ENCODE peak calls at places on chromosomes 1 and 21, in nine cellular contexts. S is substantia nigra, N is tibial artery, Z is putamen, M is NCI-H1092, Q is RPMI8226, W is astrocyte of the spinal cord, B is SHP77, J is iPS DF 6.9. T is an unnamed sample.
A peak's percentile ranks its signal among the peaks of the same experiment; 100 is the strongest.

GRCh38 chr1:221912230-221912629 is 170.3 kb upstream of the DUSP10 start:
- DNase-seq in Q (no peak), W (no peak), S (no peak), N (no peak), J (no peak), B (no peak), M (no peak), Z (no peak), T (no peak)

GRCh38 chr21:32270748-32271147 is 8.1 kb downstream of the MIS18A start:
- DNase-seq in B (no peak), J (no peak), S (no peak), Z (no peak), W (no peak), N (no peak), M (no peak), Q (no peak), T (no peak)

GRCh38 chr1:41404308-41404755 is 43.1 kb downstream of the FOXO6 start:
- DNase-seq in B (peak; percentile 63), W (no peak), M (no peak), S (no peak), Q (peak; percentile 76), Z (no peak), N (no peak), J (no peak), T (peak; percentile 36)

GRCh38 chr1:111516008-111516535 is 12.6 kb upstream of the ADORA3 start:
- DNase-seq in W (peak; percentile 51), J (peak; percentile 50), Z (peak; percentile 55), B (no peak), Q (peak; percentile 33), M (no peak), S (no peak), N (peak; percentile 36), T (no peak)

GRCh38 chr1:208100906-208101305 is 143.3 kb downstream of the PLXNA2 start:
- DNase-seq in B (no peak), Z (no peak), W (no peak), S (no peak), M (peak; percentile 64), Q (no peak), J (no peak), N (no peak), T (no peak)

GRCh38 chr1:85934531-85934930 is 222.0 kb downstream of the COL24A1 start:
- DNase-seq in W (no peak), J (no peak), Q (no peak), M (no peak), N (no peak), B (no peak), S (no peak), Z (no peak), T (no peak)

GRCh38 chr1:7852778-7853177 is at the start of gene UTS2:
- DNase-seq in Q (no peak), J (no peak), M (no peak), S (no peak), B (no peak), N (no peak), W (no peak), Z (no peak), T (no peak)

GRCh38 chr21:41211041-41211426 is 43.1 kb downstream of the BACE2 start:
- DNase-seq in Z (no peak), J (no peak), M (no peak), N (no peak), W (no peak), Q (no peak), B (no peak), S (no peak), T (no peak)

GRCh38 chr21:17725339-17725738 is 93.8 kb downstream of the C21orf91 start:
- DNase-seq in S (no peak), Q (no peak), J (no peak), N (no peak), W (no peak), M (peak; percentile 76), B (no peak), Z (no peak), T (no peak)

GRCh38 chr1:112840631-112841624 is 115.1 kb downstream of the SLC16A1 start:
- DNase-seq in W (no peak), B (no peak), J (no peak), Q (peak; percentile 5), N (no peak), M (no peak), Z (peak; percentile 37), S (no peak), T (no peak)

GRCh38 chr1:182080955-182081582 is 19.6 kb upstream of the ZNF648 start:
- DNase-seq in S (no peak), B (peak; percentile 5), Z (peak; percentile 38), J (no peak), M (no peak), Q (peak; percentile 65), N (no peak), W (peak; percentile 29), T (peak; percentile 48)

GRCh38 chr1:26723013-26723991 is 27.5 kb downstream of the ARID1A start:
- DNase-seq in J (peak; percentile 43), Q (peak; percentile 88), M (peak; percentile 79), S (peak; percentile 37), W (peak; percentile 97), Z (peak; percentile 73), N (peak; percentile 83), B (peak; percentile 68), T (no peak)

GRCh38 chr1:105442901-105443300 is 1613.6 kb upstream of the PRMT6 start:
- DNase-seq in N (no peak), Z (no peak), M (no peak), S (no peak), J (no peak), Q (no peak), W (peak; percentile 0), B (no peak), T (no peak)

GRCh38 chr1:93734999-93735398 is 53.4 kb upstream of the BCAR3 start:
- DNase-seq in Z (no peak), B (no peak), J (no peak), S (no peak), N (no peak), Q (no peak), W (no peak), M (no peak), T (no peak)

GRCh38 chr1:152347116-152347728 is 12.6 kb downstream of the FLG2 start:
- DNase-seq in W (peak; percentile 67), N (no peak), J (peak; percentile 16), Q (peak; percentile 77), Z (peak; percentile 1), M (no peak), B (peak; percentile 64), S (no peak), T (peak; percentile 13)

GRCh38 chr1:208053661-208054060 is 142.7 kb upstream of the CD34 start:
- DNase-seq in S (no peak), J (no peak), Z (no peak), M (no peak), B (no peak), Q (no peak), N (no peak), W (no peak), T (no peak)

GRCh38 chr1:90359994-90360393 is 357.1 kb downstream of the BARHL2 start:
- DNase-seq in Z (no peak), N (no peak), W (no peak), J (no peak), S (no peak), Q (no peak), B (no peak), M (no peak), T (no peak)

GRCh38 chr1:6634278-6635052 is 9.8 kb downstream of the THAP3 start:
- DNase-seq in M (no peak), B (peak; percentile 40), Q (peak; percentile 44), Z (no peak), S (no peak), N (peak; percentile 36), J (no peak), W (peak; percentile 22), T (peak; percentile 38)

GRCh38 chr1:57238408-57238807 is 185.5 kb downstream of the DAB1 start:
- DNase-seq in B (no peak), S (no peak), N (no peak), M (no peak), Q (no peak), W (no peak), Z (no peak), J (no peak), T (no peak)

GRCh38 chr1:178361847-178362246 is 134.9 kb downstream of the CLEC20A start:
- DNase-seq in Q (peak; percentile 28), B (no peak), Z (no peak), J (no peak), M (no peak), W (no peak), N (no peak), S (no peak), T (peak; percentile 21)

GRCh38 chr21:31279214-31279613 is 64.8 kb downstream of the TIAM1 start:
- DNase-seq in B (no peak), Z (no peak), J (no peak), W (no peak), Q (no peak), N (no peak), S (no peak), M (no peak), T (no peak)

GRCh38 chr1:179119466-179119865 is 37.6 kb downstream of the TOR3A start:
- DNase-seq in B (no peak), W (no peak), N (no peak), S (no peak), M (no peak), J (no peak), Z (no peak), Q (no peak), T (no peak)

GRCh38 chr1:211257831-211258225 is 1.3 kb upstream of the RCOR3 start:
- DNase-seq in Z (no peak), M (no peak), Q (no peak), S (no peak), B (no peak), J (no peak), W (peak; percentile 47), N (no peak), T (no peak)

GRCh38 chr21:25772680-25773079 is 37.9 kb downstream of the GABPA start:
- DNase-seq in B (no peak), W (no peak), J (no peak), N (no peak), M (no peak), Z (no peak), Q (no peak), S (no peak), T (no peak)

GRCh38 chr1:56416385-56416972 is 162.9 kb downstream of the PLPP3 start:
- DNase-seq in B (no peak), M (no peak), W (no peak), S (no peak), Z (no peak), Q (no peak), N (no peak), J (no peak), T (no peak)

GRCh38 chr1:13513063-13513884 is 529 bp downstream of the LRRC38 start:
- DNase-seq in S (no peak), N (no peak), J (no peak), W (no peak), Q (peak; percentile 59), B (no peak), Z (no peak), M (no peak), T (no peak)

GRCh38 chr1:204348722-204349121 is 11.0 kb downstream of the PLEKHA6 start:
- DNase-seq in N (peak; percentile 79), Z (no peak), Q (no peak), W (no peak), M (no peak), J (no peak), B (no peak), S (no peak), T (no peak)

GRCh38 chr1:23756676-23757075 is 13.4 kb downstream of the ELOA start:
- DNase-seq in M (no peak), N (no peak), B (no peak), S (no peak), Q (no peak), J (no peak), W (peak; percentile 35), Z (no peak), T (no peak)

GRCh38 chr1:9362488-9362887 is 69.8 kb downstream of the SPSB1 start:
- DNase-seq in B (no peak), Q (no peak), Z (peak; percentile 39), W (no peak), J (no peak), N (no peak), M (no peak), S (no peak), T (no peak)

GRCh38 chr21:18443085-18443484 is 39.5 kb upstream of the TMPRSS15 start:
- DNase-seq in N (no peak), S (no peak), W (no peak), B (no peak), Z (no peak), M (peak; percentile 78), Q (no peak), J (no peak), T (no peak)

GRCh38 chr1:220219865-220220698 is 52.2 kb downstream of the RAB3GAP2 start:
- DNase-seq in W (no peak), M (no peak), B (no peak), Z (no peak), S (no peak), Q (no peak), J (no peak), N (no peak), T (no peak)